ENCODE peak calls at places on chromosome 1, in nine cellular contexts. E is Caco-2; D is naive thymus-derived CD4-positive, alpha-beta T cell; L is posterior vena cava; S is HFF-Myc; H is stimulated activated naive CD4-positive, alpha-beta T cell treated with Interleukin-2 at 50 U/mL for 16 hours; U is GM10248; M is activated CD4-positive, alpha-beta T cell treated with anti-CD3 and anti-CD28 coated beads for 36 hours; W is stimulated activated CD4-positive, alpha-beta T cell treated with anti-CD3 and anti-CD28 coated beads, Interleukin-1b, Interleukin-23, amount 100 ng/mL, for 1 hour. V is an unnamed sample.

GRCh38 chr1:197302775-197303174 is 34.7 kb downstream of the CRB1 start:
- DNase-seq in E (no peak), D (no peak), L (no peak), S (no peak), H (no peak), U (no peak), M (no peak), W (no peak), V (no peak)

GRCh38 chr1:34745666-34746065 is 9.2 kb upstream of the GJB5 start:
- DNase-seq in E (no peak), D (no peak), L (no peak), S (no peak), H (no peak), U (no peak), M (no peak), W (no peak), V (no peak)

GRCh38 chr1:165828581-165829329 is 1.3 kb downstream of the UCK2 start:
- DNase-seq in E (peak), D (no peak), L (peak), S (peak), H (no peak), U (peak), M (peak), W (no peak), V (no peak)

GRCh38 chr1:164767257-164768044 is 208.5 kb downstream of the PBX1 start:
- DNase-seq in E (no peak), D (no peak), L (no peak), S (peak), H (no peak), U (no peak), M (no peak), W (no peak), V (no peak)

GRCh38 chr1:55053265-55053954 is 14.1 kb downstream of the PCSK9 start:
- DNase-seq in E (peak), D (no peak), L (peak), S (no peak), H (no peak), U (no peak), M (no peak), W (no peak), V (peak)

GRCh38 chr1:45722809-45723208 is 27.6 kb downstream of the IPP start:
- DNase-seq in E (no peak), D (no peak), L (no peak), S (no peak), H (no peak), U (no peak), M (no peak), W (no peak), V (no peak)

GRCh38 chr1:203051841-203052324 is 25.6 kb downstream of the PPFIA4 start:
- DNase-seq in E (no peak), D (no peak), L (no peak), S (no peak), H (no peak), U (no peak), M (no peak), W (no peak), V (no peak)

GRCh38 chr1:85583355-85584263 is 3.0 kb downstream of the CCN1 start:
- DNase-seq in E (no peak), D (no peak), L (no peak), S (no peak), H (no peak), U (no peak), M (no peak), W (no peak), V (no peak)

GRCh38 chr1:31228986-31229385 is 10.7 kb downstream of the NKAIN1 start:
- DNase-seq in E (no peak), D (no peak), L (no peak), S (no peak), H (no peak), U (no peak), M (no peak), W (no peak), V (no peak)

GRCh38 chr1:42931108-42931539 is 27.5 kb downstream of the SLC2A1 start:
- DNase-seq in E (peak), D (peak), L (no peak), S (no peak), H (peak), U (peak), M (peak), W (no peak), V (no peak)

GRCh38 chr1:116203192-116203723 is 92.1 kb downstream of the MAB21L3 start:
- DNase-seq in E (no peak), D (no peak), L (no peak), S (no peak), H (no peak), U (no peak), M (no peak), W (no peak), V (no peak)

GRCh38 chr1:110916669-110917306 is 43.8 kb downstream of the CD53 start:
- DNase-seq in E (no peak), D (no peak), L (no peak), S (peak), H (peak), U (peak), M (peak), W (no peak), V (no peak)

GRCh38 chr1:205205055-205205454 is 6.4 kb downstream of the DSTYK start:
- DNase-seq in E (no peak), D (no peak), L (no peak), S (no peak), H (no peak), U (no peak), M (no peak), W (no peak), V (no peak)

GRCh38 chr1:9671377-9672140 is 20.0 kb downstream of the PIK3CD start:
- DNase-seq in E (no peak), D (no peak), L (no peak), S (no peak), H (no peak), U (no peak), M (peak), W (no peak), V (no peak)

GRCh38 chr1:156136970-156137483 is 16.4 kb upstream of the SEMA4A start:
- DNase-seq in E (no peak), D (no peak), L (no peak), S (no peak), H (no peak), U (no peak), M (no peak), W (no peak), V (no peak)

GRCh38 chr1:25543425-25544242 is at the start of gene LDLRAP1:
- DNase-seq in E (peak), D (peak), L (peak), S (no peak), H (peak), U (peak), M (peak), W (no peak), V (peak)

GRCh38 chr1:66633128-66633527 is 99.2 kb downstream of the SGIP1 start:
- DNase-seq in E (no peak), D (no peak), L (no peak), S (no peak), H (no peak), U (no peak), M (no peak), W (no peak), V (no peak)

GRCh38 chr1:20093940-20094391 is 24.0 kb downstream of the PLA2G5 start:
- DNase-seq in E (no peak), D (no peak), L (peak), S (no peak), H (no peak), U (no peak), M (no peak), W (no peak), V (peak)

GRCh38 chr1:230109871-230110667 is 43.0 kb downstream of the GALNT2 start:
- DNase-seq in E (no peak), D (peak), L (no peak), S (no peak), H (peak), U (peak), M (peak), W (peak), V (no peak)

GRCh38 chr1:37761416-37762095 is 3.4 kb downstream of the EPHA10 start:
- DNase-seq in E (no peak), D (no peak), L (no peak), S (no peak), H (no peak), U (no peak), M (no peak), W (no peak), V (no peak)

GRCh38 chr1:87327362-87328120 is 1.1 kb upstream of the LMO4 start:
- DNase-seq in E (no peak), D (no peak), L (no peak), S (no peak), H (no peak), U (no peak), M (no peak), W (no peak), V (no peak)